ENCODE peak calls at places on chromosomes 11 and 22, in five cellular contexts. F is aorta, T is KBM-7, O is GM19239, N is amygdala. X is an unnamed sample.

GRCh38 chr22:34255042-34255441 is 334.8 kb upstream of the LARGE1 start:
- DNase-seq in T (no peak), O (no peak), F (no peak), N (no peak), X (no peak)

GRCh38 chr11:86955674-86956522 is 703 bp upstream of the FZD4 start:
- DNase-seq in F (peak), O (peak), N (peak), T (peak), X (peak)

GRCh38 chr11:7890417-7891179 is 40.5 kb downstream of the OR10A6 start:
- DNase-seq in N (no peak), T (no peak), F (no peak), O (no peak), X (no peak)

GRCh38 chr11:72042059-72042425 is 38.3 kb downstream of the NUMA1 start:
- DNase-seq in O (no peak), F (no peak), T (no peak), N (no peak), X (no peak)

GRCh38 chr11:117438371-117439000 is 110.8 kb downstream of the CEP164 start:
- DNase-seq in N (no peak), T (no peak), F (peak), O (no peak), X (no peak)

GRCh38 chr11:57255618-57256017 is 18.6 kb upstream of the APLNR start:
- DNase-seq in N (no peak), T (no peak), O (no peak), F (no peak), X (no peak)

GRCh38 chr22:30569674-30570202 is 4.7 kb downstream of the GAL3ST1 start:
- DNase-seq in N (no peak), F (no peak), O (no peak), T (no peak), X (no peak)

GRCh38 chr11:43920598-43921419 is 21.6 kb upstream of the C11orf96 start:
- DNase-seq in F (no peak), T (no peak), O (no peak), N (no peak), X (peak)

GRCh38 chr22:49993649-49994360 is 18.8 kb downstream of the IL17REL start:
- DNase-seq in O (no peak), N (no peak), T (no peak), F (peak), X (no peak)

GRCh38 chr22:49767355-49768062 is 60.2 kb downstream of the BRD1 start:
- DNase-seq in T (peak), F (peak), O (no peak), N (no peak), X (peak)

GRCh38 chr22:50531546-50532352 is 1.9 kb upstream of the TYMP start:
- DNase-seq in F (peak), O (no peak), T (no peak), N (no peak), X (peak)

GRCh38 chr11:119095066-119095880 is 6.4 kb downstream of the DPAGT1 start:
- DNase-seq in O (peak), F (peak), T (peak), N (peak), X (peak)

GRCh38 chr11:94948070-94948617 is 25.2 kb downstream of the CWC15 start:
- DNase-seq in O (no peak), N (no peak), T (peak), F (no peak), X (peak)

GRCh38 chr11:46290598-46291309 is 13.3 kb downstream of the CREB3L1 start:
- DNase-seq in O (no peak), T (no peak), F (peak), N (peak), X (peak)

GRCh38 chr11:10594407-10594806 is 25.9 kb upstream of the LYVE1 start:
- DNase-seq in O (no peak), T (no peak), N (no peak), F (no peak), X (no peak)

GRCh38 chr11:110147965-110148709 is 54.9 kb downstream of the ZC3H12C start:
- DNase-seq in T (peak), O (no peak), N (no peak), F (no peak), X (peak)

GRCh38 chr22:36886016-36886415 is 25.2 kb downstream of the NCF4 start:
- DNase-seq in T (no peak), F (no peak), N (no peak), O (no peak), X (no peak)

GRCh38 chr11:64580387-64580786 is 10.6 kb upstream of the SLC22A12 start:
- DNase-seq in O (no peak), T (no peak), N (no peak), F (peak), X (no peak)

GRCh38 chr11:118883368-118884071 is at the start of gene CXCR5:
- DNase-seq in T (no peak), N (no peak), F (no peak), O (no peak), X (no peak)

GRCh38 chr11:60657880-60658279 is 41.5 kb upstream of the MS4A8 start:
- DNase-seq in F (no peak), T (no peak), N (no peak), O (no peak), X (peak)

GRCh38 chr11:23211221-23211620 is 350.9 kb upstream of the CCDC179 start:
- DNase-seq in O (no peak), T (no peak), N (no peak), F (no peak), X (no peak)

GRCh38 chr11:110430267-110431211 is 791 bp downstream of the FDX1 start:
- DNase-seq in T (peak), N (peak), F (peak), O (no peak), X (peak)

X was measured in OCI-M1.